ENCODE peak calls at places on chromosomes 11 and 22, in four cellular contexts. O is GM23338, C is ovary, R is upper lobe of right lung. X is an unnamed sample.

GRCh38 chr22:23243006-23243573 is 62.8 kb downstream of the BCR start:
- DNase-seq in R (no peak), C (no peak), O (peak; percentile 96), X (no peak)

GRCh38 chr11:127023991-127024390 is 23.4 kb upstream of the KIRREL3 start:
- DNase-seq in R (no peak), O (no peak), C (no peak), X (no peak)

GRCh38 chr11:123386746-123387510 is 43.1 kb upstream of the GRAMD1B start:
- DNase-seq in O (no peak), C (no peak), R (no peak), X (no peak)

GRCh38 chr11:76803811-76804600 is 20.9 kb downstream of the TSKU start:
- DNase-seq in C (no peak), O (no peak), R (peak; percentile 84), X (no peak)

GRCh38 chr11:91978747-91979146 is 245.9 kb upstream of the FAT3 start:
- DNase-seq in C (no peak), O (no peak), R (no peak), X (no peak)

GRCh38 chr11:73361953-73362776 is 14.0 kb upstream of the RELT start:
- DNase-seq in C (no peak), O (peak; percentile 92), R (no peak), X (no peak)

GRCh38 chr11:61540528-61540927 is 32.0 kb downstream of the LRRC10B start:
- DNase-seq in R (no peak), O (no peak), C (no peak), X (no peak)

GRCh38 chr11:12086271-12087074 is 23.9 kb upstream of the MICAL2 start:
- DNase-seq in R (peak; percentile 70), C (peak; percentile 49), O (no peak), X (peak; percentile 74)

GRCh38 chr11:27658535-27659236 is 41.6 kb downstream of the BDNF start:
- DNase-seq in R (no peak), C (no peak), O (no peak), X (no peak)

GRCh38 chr11:122343247-122343646 is 227.2 kb upstream of the BLID start:
- DNase-seq in R (no peak), C (no peak), O (no peak), X (no peak)

GRCh38 chr22:47172771-47173534 is 410.5 kb downstream of the TBC1D22A start:
- DNase-seq in C (peak; percentile 11), O (no peak), R (peak; percentile 60), X (peak; percentile 5)

GRCh38 chr11:47923667-47924066 is 56.7 kb upstream of the PTPRJ start:
- DNase-seq in C (no peak), O (no peak), R (no peak), X (no peak)

GRCh38 chr11:11660351-11660750 is 38.5 kb upstream of the GALNT18 start:
- DNase-seq in R (no peak), C (no peak), O (no peak), X (no peak)

GRCh38 chr22:45033136-45033535 is 23.3 kb upstream of the PHF21B start:
- DNase-seq in O (no peak), C (no peak), R (no peak), X (no peak)

GRCh38 chr11:125001073-125001764 is 47.2 kb downstream of the CCDC15 start:
- DNase-seq in O (no peak), C (no peak), R (no peak), X (no peak)

GRCh38 chr22:44646141-44646540 is 55.9 kb upstream of the PRR5 start:
- DNase-seq in R (no peak), O (no peak), C (no peak), X (no peak)

GRCh38 chr22:40120783-40121182 is 56.9 kb upstream of the TNRC6B start:
- DNase-seq in C (no peak), R (no peak), O (no peak), X (no peak)

GRCh38 chr11:83836883-83837654 is 550.9 kb upstream of the CCDC90B start:
- DNase-seq in C (peak; percentile 34), R (no peak), O (peak; percentile 90), X (peak; percentile 64)

GRCh38 chr22:42932857-42933782 is 76.0 kb upstream of the ARFGAP3 start:
- DNase-seq in R (peak; percentile 80), C (no peak), O (no peak), X (no peak)

GRCh38 chr11:63841554-63841953 is 2.6 kb downstream of the MARK2 start:
- DNase-seq in C (no peak), O (peak; percentile 64), R (peak; percentile 72), X (no peak)

GRCh38 chr11:9040410-9040809 is 36.6 kb upstream of the NRIP3 start:
- DNase-seq in C (no peak), O (no peak), R (no peak), X (no peak)

GRCh38 chr11:20464566-20464965 is 77.0 kb downstream of the PRMT3 start:
- DNase-seq in R (no peak), C (no peak), O (no peak), X (no peak)

GRCh38 chr11:103537904-103538502 is 428.8 kb downstream of the DYNC2H1 start:
- DNase-seq in R (no peak), C (no peak), O (peak; percentile 66), X (peak; percentile 31)

GRCh38 chr22:29520851-29521250 is 32.7 kb downstream of the THOC5 start:
- DNase-seq in O (no peak), R (no peak), C (no peak), X (no peak)

GRCh38 chr11:111960916-111961315 is 23.8 kb downstream of the DIXDC1 start:
- DNase-seq in R (no peak), O (peak; percentile 85), C (no peak), X (no peak)

GRCh38 chr11:40295466-40295865 is 1164.0 kb downstream of the LRRC4C start:
- DNase-seq in R (no peak), C (no peak), O (no peak), X (no peak)

GRCh38 chr11:121352301-121352891 is 59.8 kb downstream of the SC5D start:
- DNase-seq in O (no peak), C (no peak), R (no peak), X (no peak)

GRCh38 chr11:122632178-122632824 is 23.2 kb upstream of the UBASH3B start:
- DNase-seq in C (no peak), R (no peak), O (no peak), X (no peak)

GRCh38 chr11:129457321-129457720 is 81.7 kb downstream of the BARX2 start:
- DNase-seq in R (no peak), O (no peak), C (no peak), X (no peak)

GRCh38 chr22:36365020-36365411 is 22.8 kb downstream of the MYH9 start:
- DNase-seq in O (no peak), R (no peak), C (peak; percentile 68), X (peak; percentile 65)

GRCh38 chr11:2206291-2206690 is 34.7 kb upstream of the TH start:
- DNase-seq in R (no peak), O (no peak), C (peak; percentile 3), X (no peak)

GRCh38 chr11:102306048-102306575 is 11.2 kb upstream of the BIRC3 start:
- DNase-seq in C (no peak), R (peak; percentile 87), O (no peak), X (no peak)

GRCh38 chr11:6604081-6604626 is 580 bp downstream of the ILK start:
- DNase-seq in R (no peak), O (peak; percentile 59), C (peak; percentile 54), X (peak; percentile 60)
- TF ChIP-seq CTCF in R (peak; percentile 27), O (no peak), C (no peak), X (peak; percentile 12)

DNA sequence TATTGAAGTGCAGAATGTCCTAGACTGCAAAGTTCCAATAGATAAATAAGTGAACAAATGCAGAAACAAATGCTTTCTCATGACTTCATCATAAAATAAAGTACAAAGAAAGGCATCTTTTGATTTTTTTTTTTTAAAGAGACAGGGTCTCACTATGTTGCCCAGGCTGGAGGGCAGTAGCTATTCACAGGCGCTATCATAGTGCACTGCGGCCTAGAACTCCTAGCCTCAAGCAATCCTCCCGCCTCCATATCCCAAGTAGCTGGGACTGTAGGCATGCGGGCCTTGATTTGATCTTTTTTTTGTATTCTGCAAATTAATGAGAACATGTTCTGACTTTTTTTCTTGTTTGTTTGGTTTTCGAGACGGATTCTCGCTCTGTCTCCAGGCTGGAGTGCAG is 2.4 kb downstream of the ARCN1 start:
- DNase-seq in C (no peak), R (no peak), O (no peak), X (no peak)
- H3K4me3 ChIP-seq in C (no peak overlapping the region), R (peak overlapping the region; percentile 99), O (no peak overlapping the region), X (no peak overlapping the region)

DNA sequence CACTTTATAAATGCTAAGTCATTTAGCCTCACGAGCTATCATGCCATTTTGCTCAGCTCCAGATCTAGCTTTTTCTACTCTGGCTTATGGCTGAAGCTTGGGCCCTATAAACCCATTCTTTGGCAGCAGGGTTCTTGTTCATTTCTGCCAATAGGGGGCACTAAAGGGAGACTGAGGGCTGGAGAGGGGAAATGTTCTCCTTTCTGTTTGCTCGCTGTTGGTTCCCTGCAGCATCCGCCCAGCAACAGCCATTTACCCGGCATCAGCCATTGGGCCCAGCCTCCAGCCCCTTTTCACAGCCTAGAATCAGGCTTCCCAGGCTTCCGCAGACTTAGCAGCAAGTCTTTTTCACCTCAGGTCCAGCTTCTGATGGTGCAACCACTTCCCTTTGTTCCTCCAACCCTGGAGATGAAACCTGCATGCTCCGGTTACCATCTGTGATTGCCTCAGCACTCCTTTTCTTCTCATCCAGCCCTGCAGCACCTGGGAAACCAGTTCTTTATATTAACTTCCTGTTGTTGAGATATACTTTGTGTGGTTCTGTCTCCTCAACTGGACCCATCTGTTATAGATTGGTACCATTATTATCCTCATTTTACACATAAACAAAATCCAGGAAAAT is 4.2 kb upstream of the ME3 start:
- DNase-seq in R (no peak), C (no peak), O (peak; percentile 93), X (peak; percentile 57)
- TF ChIP-seq CTCF in R (peak; percentile 33), C (no peak), O (peak; percentile 75), X (peak; percentile 56)

GRCh38 chr11:110094298-110095073 is 1.3 kb downstream of the ZC3H12C start:
- DNase-seq in C (no peak), R (no peak), O (no peak), X (no peak)
- H3K4me3 ChIP-seq in C (peak overlapping the region; percentile 86), R (peak overlapping the region; percentile 70), O (peak overlapping the region; percentile 69), X (peak overlapping the region; percentile 87)